ENCODE peak calls at places on chromosomes 4 and X, in nine cellular contexts. One of them, this sample, is unnamed.

GRCh38 chr4:42151568-42152506 is 618 bp downstream of the BEND4 start:
- DNase-seq in A549: no peak
- DNase-seq in hypothalamus: peak
- DNase-seq in NCI-H1930: peak
- DNase-seq in neural crest cell: peak
- DNase-seq in T-helper 1 cell: peak
- DNase-seq in EL: peak
- DNase-seq in AG08396: peak
- DNase-seq in GM06990: peak
- DNase-seq in this sample: peak

GRCh38 chrX:150547511-150548115 is 20.8 kb upstream of the MTM1 start:
- DNase-seq in A549: peak
- DNase-seq in hypothalamus: peak
- DNase-seq in NCI-H1930: peak
- DNase-seq in neural crest cell: peak
- DNase-seq in T-helper 1 cell: no peak
- DNase-seq in EL: peak
- DNase-seq in AG08396: peak
- DNase-seq in GM06990: peak
- DNase-seq in this sample: no peak

GRCh38 chrX:104427693-104428092 is 138.3 kb upstream of the IL1RAPL2 start:
- DNase-seq in A549: no peak
- DNase-seq in hypothalamus: no peak
- DNase-seq in NCI-H1930: no peak
- DNase-seq in neural crest cell: no peak
- DNase-seq in T-helper 1 cell: no peak
- DNase-seq in EL: no peak
- DNase-seq in AG08396: no peak
- DNase-seq in GM06990: no peak
- DNase-seq in this sample: no peak

GRCh38 chr4:138650917-138651564 is 364.5 kb upstream of the NOCT start:
- DNase-seq in A549: peak
- DNase-seq in hypothalamus: no peak
- DNase-seq in NCI-H1930: no peak
- DNase-seq in neural crest cell: no peak
- DNase-seq in T-helper 1 cell: no peak
- DNase-seq in EL: peak
- DNase-seq in AG08396: no peak
- DNase-seq in GM06990: no peak
- DNase-seq in this sample: no peak

GRCh38 chr4:173318648-173319211 is 15.4 kb downstream of the HMGB2 start:
- DNase-seq in A549: peak
- DNase-seq in hypothalamus: no peak
- DNase-seq in NCI-H1930: peak
- DNase-seq in neural crest cell: no peak
- DNase-seq in T-helper 1 cell: peak
- DNase-seq in EL: peak
- DNase-seq in AG08396: peak
- DNase-seq in GM06990: peak
- DNase-seq in this sample: peak

GRCh38 chr4:154044118-154044517 is 255.2 kb upstream of the SFRP2 start:
- DNase-seq in A549: no peak
- DNase-seq in hypothalamus: no peak
- DNase-seq in NCI-H1930: no peak
- DNase-seq in neural crest cell: no peak
- DNase-seq in T-helper 1 cell: no peak
- DNase-seq in EL: no peak
- DNase-seq in AG08396: no peak
- DNase-seq in GM06990: no peak
- DNase-seq in this sample: no peak

GRCh38 chr4:77154761-77155499 is 2.1 kb upstream of the CCNG2 start:
- DNase-seq in A549: no peak
- DNase-seq in hypothalamus: peak
- DNase-seq in NCI-H1930: no peak
- DNase-seq in neural crest cell: no peak
- DNase-seq in T-helper 1 cell: no peak
- DNase-seq in EL: no peak
- DNase-seq in AG08396: no peak
- DNase-seq in GM06990: peak
- DNase-seq in this sample: no peak

GRCh38 chrX:140091276-140091886 is 126.1 kb upstream of the CXorf66 start:
- DNase-seq in A549: peak
- DNase-seq in hypothalamus: peak
- DNase-seq in NCI-H1930: peak
- DNase-seq in neural crest cell: peak
- DNase-seq in T-helper 1 cell: peak
- DNase-seq in EL: no peak
- DNase-seq in AG08396: peak
- DNase-seq in GM06990: peak
- DNase-seq in this sample: no peak

GRCh38 chr4:104516884-104517283 is 22.2 kb upstream of the CXXC4 start:
- DNase-seq in A549: no peak
- DNase-seq in hypothalamus: no peak
- DNase-seq in NCI-H1930: no peak
- DNase-seq in neural crest cell: no peak
- DNase-seq in T-helper 1 cell: no peak
- DNase-seq in EL: no peak
- DNase-seq in AG08396: no peak
- DNase-seq in GM06990: no peak
- DNase-seq in this sample: no peak

GRCh38 chr4:185921583-185922555 is 109.9 kb upstream of the SORBS2 start:
- DNase-seq in A549: no peak
- DNase-seq in hypothalamus: no peak
- DNase-seq in NCI-H1930: no peak
- DNase-seq in neural crest cell: no peak
- DNase-seq in T-helper 1 cell: no peak
- DNase-seq in EL: no peak
- DNase-seq in AG08396: no peak
- DNase-seq in GM06990: no peak
- DNase-seq in this sample: no peak

GRCh38 chrX:144006811-144007210 is 122.9 kb downstream of the UBE2NL start:
- DNase-seq in A549: no peak
- DNase-seq in hypothalamus: no peak
- DNase-seq in NCI-H1930: no peak
- DNase-seq in neural crest cell: no peak
- DNase-seq in T-helper 1 cell: no peak
- DNase-seq in EL: peak
- DNase-seq in AG08396: no peak
- DNase-seq in GM06990: no peak
- DNase-seq in this sample: no peak

GRCh38 chrX:40273356-40274050 is 175.7 kb upstream of the BCOR start:
- DNase-seq in A549: no peak
- DNase-seq in hypothalamus: peak
- DNase-seq in NCI-H1930: no peak
- DNase-seq in neural crest cell: no peak
- DNase-seq in T-helper 1 cell: no peak
- DNase-seq in EL: no peak
- DNase-seq in AG08396: peak
- DNase-seq in GM06990: no peak
- DNase-seq in this sample: no peak

GRCh38 chrX:30572004-30572403 is 5.6 kb downstream of the TASL start:
- DNase-seq in A549: no peak
- DNase-seq in hypothalamus: no peak
- DNase-seq in NCI-H1930: no peak
- DNase-seq in neural crest cell: no peak
- DNase-seq in T-helper 1 cell: no peak
- DNase-seq in EL: no peak
- DNase-seq in AG08396: no peak
- DNase-seq in GM06990: no peak
- DNase-seq in this sample: no peak